ENCODE peak calls at places on chromosomes 12 and 14, in ten cellular contexts. K is IMR-90, A is NT2/D1, T is HCT116, N is neural progenitor cell, Y is mesenchymal stem cell, O is trophoblast cell, S is HepG2, P is GM12878, Z is GM23248. W is an unnamed sample.

GRCh38 chr14:34538871-34539406 is 562 bp downstream of the EAPP start:
- DNase-seq in S (no peak), O (no peak), Y (no peak), A (no peak), N (no peak), T (no peak), K (no peak), P (no peak), Z (peak), W (no peak)

GRCh38 chr12:103326190-103326589 is 169.6 kb downstream of the C12orf42 start:
- DNase-seq in Z (peak), O (peak), T (peak), K (no peak), A (peak), S (peak), Y (no peak), N (peak), P (no peak), W (no peak)

GRCh38 chr12:68536885-68537284 is 73.8 kb upstream of the RAP1B start:
- DNase-seq in A (no peak), Y (no peak), N (no peak), T (no peak), Z (no peak), P (no peak), S (no peak), O (no peak), K (no peak), W (no peak)

GRCh38 chr12:6954754-6955461 is 3.8 kb downstream of the PTPN6 start:
- DNase-seq in T (no peak), N (no peak), Y (no peak), P (no peak), Z (no peak), S (no peak), O (no peak), A (no peak), K (no peak), W (no peak)

GRCh38 chr12:120955232-120955631 is 23.1 kb upstream of the HNF1A start:
- DNase-seq in N (no peak), A (no peak), O (peak), P (no peak), T (peak), K (no peak), S (no peak), Z (no peak), Y (no peak), W (no peak)

GRCh38 chr12:131390408-131391100 is 320.3 kb upstream of the SFSWAP start:
- DNase-seq in N (peak), Z (peak), S (no peak), P (no peak), A (peak), T (peak), O (peak), K (no peak), Y (no peak), W (peak)

GRCh38 chr12:23771230-23771949 is 178.1 kb downstream of the SOX5 start:
- DNase-seq in T (no peak), Z (no peak), N (peak), A (no peak), O (no peak), Y (no peak), S (peak), K (no peak), P (no peak), W (no peak)

GRCh38 chr14:52918486-52918885 is 32.4 kb downstream of the FERMT2 start:
- DNase-seq in Z (peak), O (no peak), A (no peak), S (no peak), T (no peak), Y (peak), P (peak), K (peak), N (no peak), W (peak)

GRCh38 chr12:92146865-92147264 is 1.2 kb upstream of the BTG1 start:
- DNase-seq in P (no peak), O (no peak), Z (peak), K (no peak), S (no peak), A (no peak), T (no peak), N (no peak), Y (peak), W (peak)

GRCh38 chr14:88143817-88144216 is 138.9 kb downstream of the GPR65 start:
- DNase-seq in K (no peak), A (no peak), O (no peak), P (no peak), N (peak), S (no peak), Z (no peak), T (no peak), Y (no peak), W (no peak)

GRCh38 chr12:115132145-115132544 is 448.2 kb upstream of the TBX3 start:
- DNase-seq in K (no peak), P (no peak), Y (peak), A (peak), N (no peak), T (no peak), O (peak), Z (peak), S (no peak), W (peak)

GRCh38 chr14:53779301-53779700 is 177.3 kb downstream of the BMP4 start:
- DNase-seq in P (no peak), T (no peak), A (no peak), O (no peak), N (no peak), Z (no peak), S (no peak), K (no peak), Y (no peak), W (no peak)

GRCh38 chr14:100778951-100779690 is 46.8 kb upstream of the MEG3 start:
- DNase-seq in N (no peak), P (no peak), A (no peak), S (no peak), K (no peak), Z (peak), Y (no peak), T (no peak), O (no peak), W (no peak)

GRCh38 chr14:68975667-68976066 is 3.4 kb downstream of the ACTN1 start:
- DNase-seq in P (no peak), Z (peak), A (no peak), T (no peak), S (no peak), Y (peak), K (peak), N (no peak), O (peak), W (peak)

GRCh38 chr12:117485984-117486839 is 124.8 kb upstream of the NOS1 start:
- DNase-seq in S (no peak), N (no peak), P (no peak), Z (peak), T (no peak), O (no peak), K (no peak), Y (peak), A (no peak), W (no peak)

GRCh38 chr14:99481745-99482099 is 513 bp downstream of the CCNK start:
- DNase-seq in Y (peak), T (no peak), O (peak), A (no peak), K (peak), S (no peak), P (no peak), N (no peak), Z (peak), W (peak)

GRCh38 chr14:53701108-53701875 is 255.3 kb downstream of the BMP4 start:
- DNase-seq in Y (no peak), Z (no peak), T (no peak), A (no peak), K (no peak), N (no peak), O (no peak), S (no peak), P (peak), W (no peak)

GRCh38 chr14:76773956-76774355 is 12.7 kb downstream of the VASH1 start:
- DNase-seq in S (no peak), Z (no peak), A (no peak), K (no peak), Y (no peak), T (no peak), P (no peak), N (no peak), O (peak), W (no peak)

GRCh38 chr12:10291030-10291429 is 16.6 kb upstream of the KLRD1 start:
- DNase-seq in K (no peak), P (no peak), O (no peak), N (no peak), A (no peak), S (no peak), Z (no peak), Y (no peak), T (no peak), W (no peak)

GRCh38 chr14:92259613-92260357 is 63.2 kb upstream of the SLC24A4 start:
- DNase-seq in P (peak), Z (no peak), S (no peak), K (no peak), Y (no peak), N (peak), O (no peak), A (no peak), T (no peak), W (no peak)

GRCh38 chr14:92473947-92474535 is 39.5 kb upstream of the RIN3 start:
- DNase-seq in Y (no peak), N (no peak), P (no peak), O (no peak), Z (peak), T (no peak), K (peak), A (no peak), S (no peak), W (no peak)

GRCh38 chr12:105933671-105934665 is 204.8 kb downstream of the NUAK1 start:
- DNase-seq in T (no peak), A (no peak), O (peak), N (no peak), Z (peak), K (peak), Y (peak), P (no peak), S (no peak), W (peak)

GRCh38 chr12:132227156-132227555 is 82.9 kb downstream of the NOC4L start:
- DNase-seq in Z (no peak), O (no peak), A (no peak), P (no peak), T (no peak), N (no peak), Y (no peak), S (no peak), K (no peak), W (no peak)

GRCh38 chr12:94175763-94176660 is 27.6 kb downstream of the PLXNC1 start:
- DNase-seq in P (no peak), Z (peak), K (peak), S (no peak), N (no peak), A (no peak), T (no peak), O (no peak), Y (peak), W (peak)

GRCh38 chr14:105093426-105094192 is 28.4 kb upstream of the GPR132 start:
- DNase-seq in Y (peak), K (peak), S (peak), A (peak), O (peak), P (peak), N (peak), T (peak), Z (peak), W (peak)

GRCh38 chr14:81176224-81176623 is 44.5 kb downstream of the GTF2A1 start:
- DNase-seq in K (no peak), T (no peak), Y (no peak), P (no peak), Z (no peak), A (no peak), S (no peak), N (no peak), O (no peak), W (no peak)

GRCh38 chr14:29548948-29549370 is 378.7 kb downstream of the PRKD1 start:
- DNase-seq in A (peak), K (peak), T (peak), S (peak), N (peak), P (peak), O (peak), Y (peak), Z (peak), W (peak)

GRCh38 chr12:48818831-48819590 is 715 bp downstream of the CACNB3 start:
- DNase-seq in S (no peak), Z (peak), K (no peak), P (no peak), N (peak), O (no peak), A (no peak), Y (peak), T (no peak), W (no peak)

GRCh38 chr12:56476972-56477432 is 8.6 kb downstream of the SPRYD4 start:
- DNase-seq in N (no peak), A (no peak), P (no peak), K (no peak), O (peak), Y (no peak), T (no peak), S (peak), Z (no peak), W (no peak)

GRCh38 chr12:29889737-29890136 is 106.0 kb upstream of the TMTC1 start:
- DNase-seq in Y (peak), N (peak), P (no peak), O (no peak), Z (peak), S (peak), T (peak), A (peak), K (peak), W (peak)

GRCh38 chr14:106210650-106211049 is 684.3 kb downstream of the TMEM121 start:
- DNase-seq in S (no peak), A (no peak), K (no peak), P (no peak), O (no peak), T (no peak), Y (no peak), Z (no peak), N (no peak), W (no peak)
- H3K9ac ChIP-seq in S (no peak), A (no peak), K (no peak), P (no peak), O (no peak), T (no peak), Y (no peak), Z (no peak), N (no peak), W (no peak)

GRCh38 chr14:67372833-67373232 is 12.7 kb downstream of the EIF2S1 start:
- DNase-seq in P (no peak), N (no peak), S (no peak), K (no peak), T (no peak), O (no peak), Z (no peak), Y (no peak), A (no peak), W (no peak)
- H3K9ac ChIP-seq in P (no peak), N (no peak), S (no peak), K (no peak), T (no peak), O (no peak), Z (no peak), Y (no peak), A (no peak), W (no peak)

DNA sequence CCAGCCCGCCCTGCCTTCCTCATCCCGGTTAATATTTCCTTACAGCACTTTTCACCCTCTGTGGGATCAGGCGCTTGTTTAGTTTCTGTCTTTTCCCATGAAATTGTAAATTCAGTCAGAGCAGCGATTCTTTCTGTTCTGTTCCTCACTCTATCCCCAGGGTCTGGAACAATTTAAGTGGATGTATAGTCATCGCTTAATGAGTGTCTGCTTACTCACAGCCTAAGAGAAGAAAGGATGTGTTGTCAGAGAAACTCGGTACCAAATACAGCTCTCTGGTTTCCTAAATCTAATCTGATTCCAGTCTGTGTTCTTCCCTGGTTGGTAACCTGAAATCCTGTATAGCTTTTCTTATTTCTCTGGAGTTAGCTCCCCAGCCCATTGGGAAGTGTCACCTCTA is 44.9 kb downstream of the FOS start:
- DNase-seq in O (no peak), S (no peak), K (peak), A (no peak), N (no peak), Z (peak), P (no peak), Y (no peak), T (no peak), W (peak)
- H3K9ac ChIP-seq in O (no peak), S (no peak), K (no peak), A (no peak), N (no peak), Z (peak), P (no peak), Y (peak), T (no peak), W (no peak)

GRCh38 chr12:57936513-57936883 is 4.9 kb upstream of the ATP23 start:
- DNase-seq in Z (no peak), A (no peak), S (no peak), Y (no peak), O (no peak), N (no peak), K (no peak), T (no peak), P (no peak), W (no peak)
- H3K9ac ChIP-seq in Z (peak), A (no peak), S (peak), Y (peak), O (no peak), N (no peak), K (no peak), T (peak), P (peak), W (peak)

GRCh38 chr14:73489481-73490175 is 1.1 kb upstream of the RIOX1 start:
- DNase-seq in K (no peak), N (no peak), Z (no peak), Y (no peak), A (no peak), S (no peak), T (no peak), O (peak), P (no peak), W (peak)

GRCh38 chr14:73494593-73494992 is 3.9 kb downstream of the RIOX1 start:
- DNase-seq in N (no peak), A (no peak), T (no peak), P (no peak), Y (no peak), Z (no peak), K (no peak), S (no peak), O (no peak), W (no peak)

GRCh38 chr14:73491977-73492552 is 1.3 kb downstream of the RIOX1 start:
- DNase-seq in N (no peak), Z (no peak), Y (no peak), K (no peak), P (no peak), T (no peak), S (no peak), O (no peak), A (no peak), W (no peak)

GRCh38 chr14:73491256-73491976 is 683 bp downstream of the RIOX1 start:
- DNase-seq in A (no peak), K (peak), S (peak), P (no peak), Z (peak), Y (peak), T (no peak), O (peak), N (peak), W (peak)

DNA sequence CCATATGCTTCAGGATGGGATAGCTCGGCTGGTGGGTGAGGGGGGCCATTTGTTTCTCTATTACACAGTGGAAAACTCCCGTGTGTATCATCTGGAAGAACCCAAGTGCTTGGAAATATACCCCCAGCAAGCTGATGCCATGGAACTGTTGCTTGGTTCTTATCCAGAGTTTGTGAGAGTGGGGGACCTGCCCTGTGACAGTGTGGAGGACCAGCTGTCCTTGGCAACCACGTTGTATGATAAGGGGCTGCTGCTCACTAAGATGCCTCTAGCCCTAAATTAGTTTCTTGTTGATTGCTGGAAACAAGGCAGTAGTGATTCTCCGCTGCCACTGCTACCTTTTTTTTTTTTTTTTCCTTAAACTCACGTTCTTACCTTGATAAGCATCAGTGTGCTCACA is 1.9 kb downstream of the RIOX1 start:
- DNase-seq in N (no peak), Y (no peak), S (no peak), O (no peak), A (no peak), K (no peak), T (no peak), Z (no peak), P (no peak), W (no peak)
- H3K9ac ChIP-seq in N (no peak), Y (no peak), S (peak), O (no peak), A (no peak), K (no peak), T (no peak), Z (no peak), P (no peak), W (no peak)

GRCh38 chr14:102930753-102931579 is 8.5 kb downstream of the AMN start:
- DNase-seq in T (peak), N (peak), S (no peak), Y (peak), A (no peak), Z (peak), K (peak), P (no peak), O (peak), W (no peak)
- H3K9ac ChIP-seq in T (no peak), N (no peak), S (no peak), Y (no peak), A (no peak), Z (no peak), K (no peak), P (no peak), O (no peak), W (no peak)